ENCODE peak calls at places on chromosome 12, in six cellular contexts. One of them, this sample, is unnamed.

GRCh38 chr12:62158416-62159360 is 101.5 kb upstream of the USP15 start:
- DNase-seq in GM23338: no peak
- DNase-seq in HepG2: no peak
- DNase-seq in A549: no peak
- DNase-seq in Panc1: no peak
- DNase-seq in HCT116: no peak
- DNase-seq in this sample: no peak

GRCh38 chr12:25317553-25317952 is 66.8 kb upstream of the KRAS start:
- DNase-seq in GM23338: no peak
- DNase-seq in HepG2: no peak
- DNase-seq in A549: no peak
- DNase-seq in Panc1: no peak
- DNase-seq in HCT116: no peak
- DNase-seq in this sample: no peak

GRCh38 chr12:43826681-43827458 is 9.0 kb upstream of the TMEM117 start:
- DNase-seq in GM23338: no peak
- DNase-seq in HepG2: no peak
- DNase-seq in A549: no peak
- DNase-seq in Panc1: no peak
- DNase-seq in HCT116: no peak
- DNase-seq in this sample: no peak

GRCh38 chr12:61490732-61491498 is 769.3 kb upstream of the USP15 start:
- DNase-seq in GM23338: no peak
- DNase-seq in HepG2: no peak
- DNase-seq in A549: no peak
- DNase-seq in Panc1: no peak
- DNase-seq in HCT116: no peak
- DNase-seq in this sample: no peak

GRCh38 chr12:9751204-9752144 is 9.2 kb downstream of the CD69 start:
- DNase-seq in GM23338: peak; percentile 43
- DNase-seq in HepG2: peak; percentile 27
- DNase-seq in A549: peak; percentile 36
- DNase-seq in Panc1: no peak
- DNase-seq in HCT116: peak; percentile 12
- DNase-seq in this sample: peak; percentile 6

GRCh38 chr12:11580125-11580751 is 69.2 kb upstream of the ETV6 start:
- DNase-seq in GM23338: no peak
- DNase-seq in HepG2: no peak
- DNase-seq in A549: no peak
- DNase-seq in Panc1: no peak
- DNase-seq in HCT116: no peak
- DNase-seq in this sample: no peak

GRCh38 chr12:62799126-62799736 is 135.7 kb downstream of the PPM1H start:
- DNase-seq in GM23338: peak; percentile 97
- DNase-seq in HepG2: peak; percentile 56
- DNase-seq in A549: peak; percentile 60
- DNase-seq in Panc1: peak; percentile 63
- DNase-seq in HCT116: peak; percentile 48
- DNase-seq in this sample: peak; percentile 81

GRCh38 chr12:52252728-52253328 is 19.8 kb downstream of the KRT7 start:
- DNase-seq in GM23338: no peak
- DNase-seq in HepG2: no peak
- DNase-seq in A549: peak; percentile 43
- DNase-seq in Panc1: no peak
- DNase-seq in HCT116: no peak
- DNase-seq in this sample: no peak

GRCh38 chr12:76909290-76909689 is 30.5 kb upstream of the CSRP2 start:
- DNase-seq in GM23338: peak; percentile 43
- DNase-seq in HepG2: no peak
- DNase-seq in A549: no peak
- DNase-seq in Panc1: no peak
- DNase-seq in HCT116: no peak
- DNase-seq in this sample: no peak

GRCh38 chr12:5592313-5592712 is 160.4 kb downstream of the NTF3 start:
- DNase-seq in GM23338: no peak
- DNase-seq in HepG2: no peak
- DNase-seq in A549: no peak
- DNase-seq in Panc1: no peak
- DNase-seq in HCT116: no peak
- DNase-seq in this sample: no peak

GRCh38 chr12:62288328-62288727 is 28.1 kb downstream of the USP15 start:
- DNase-seq in GM23338: no peak
- DNase-seq in HepG2: no peak
- DNase-seq in A549: no peak
- DNase-seq in Panc1: no peak
- DNase-seq in HCT116: no peak
- DNase-seq in this sample: no peak

GRCh38 chr12:108087900-108088299 is 41.2 kb upstream of the WSCD2 start:
- DNase-seq in GM23338: no peak
- DNase-seq in HepG2: no peak
- DNase-seq in A549: no peak
- DNase-seq in Panc1: no peak
- DNase-seq in HCT116: no peak
- DNase-seq in this sample: no peak

GRCh38 chr12:116958402-116959197 is 47.9 kb downstream of the FBXW8 start:
- DNase-seq in GM23338: no peak
- DNase-seq in HepG2: no peak
- DNase-seq in A549: no peak
- DNase-seq in Panc1: no peak
- DNase-seq in HCT116: no peak
- DNase-seq in this sample: no peak

GRCh38 chr12:94074970-94075695 is 73.2 kb upstream of the PLXNC1 start:
- DNase-seq in GM23338: peak; percentile 77
- DNase-seq in HepG2: peak; percentile 60
- DNase-seq in A549: peak; percentile 64
- DNase-seq in Panc1: no peak
- DNase-seq in HCT116: peak; percentile 34
- DNase-seq in this sample: peak; percentile 48

GRCh38 chr12:10331642-10332239 is 24.1 kb downstream of the KLRD1 start:
- DNase-seq in GM23338: peak; percentile 72
- DNase-seq in HepG2: peak; percentile 49
- DNase-seq in A549: peak; percentile 59
- DNase-seq in Panc1: peak; percentile 32
- DNase-seq in HCT116: peak; percentile 56
- DNase-seq in this sample: peak; percentile 26

GRCh38 chr12:23949212-23950010 is at the start of gene SOX5:
- DNase-seq in GM23338: peak; percentile 63
- DNase-seq in HepG2: peak; percentile 75
- DNase-seq in A549: no peak
- DNase-seq in Panc1: no peak
- DNase-seq in HCT116: no peak
- DNase-seq in this sample: peak; percentile 30

GRCh38 chr12:113818833-113819232 is 147.3 kb downstream of the RBM19 start:
- DNase-seq in GM23338: peak; percentile 79
- DNase-seq in HepG2: peak; percentile 27
- DNase-seq in A549: peak; percentile 28
- DNase-seq in Panc1: no peak
- DNase-seq in HCT116: no peak
- DNase-seq in this sample: no peak

GRCh38 chr12:75965661-75966060 is 65.9 kb downstream of the PHLDA1 start:
- DNase-seq in GM23338: no peak
- DNase-seq in HepG2: no peak
- DNase-seq in A549: no peak
- DNase-seq in Panc1: no peak
- DNase-seq in HCT116: no peak
- DNase-seq in this sample: no peak

GRCh38 chr12:108321688-108322087 is 17.4 kb downstream of the CMKLR1 start:
- DNase-seq in GM23338: no peak
- DNase-seq in HepG2: no peak
- DNase-seq in A549: no peak
- DNase-seq in Panc1: no peak
- DNase-seq in HCT116: no peak
- DNase-seq in this sample: no peak

GRCh38 chr12:51864701-51865469 is 16.4 kb upstream of the FIGNL2 start:
- DNase-seq in GM23338: peak; percentile 60
- DNase-seq in HepG2: no peak
- DNase-seq in A549: no peak
- DNase-seq in Panc1: no peak
- DNase-seq in HCT116: no peak
- DNase-seq in this sample: peak; percentile 52

DNA sequence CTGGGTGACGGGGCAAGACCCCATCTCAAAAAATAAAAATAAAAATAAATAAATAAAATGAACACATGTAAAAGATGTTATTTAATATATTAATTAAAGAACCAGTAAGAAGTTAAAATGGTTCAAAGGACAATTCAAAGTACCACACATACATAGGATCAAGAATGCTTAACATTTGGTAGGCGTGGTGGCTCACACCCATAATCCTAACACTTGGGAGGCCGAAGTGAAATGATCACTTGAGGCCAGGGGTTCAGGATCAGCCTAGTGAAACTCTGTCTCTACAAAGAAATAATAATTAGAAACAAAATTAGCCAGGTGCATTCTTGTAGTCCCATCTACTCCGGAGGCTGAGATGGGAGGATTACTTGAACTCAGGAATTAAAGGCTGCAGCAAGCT is 53.3 kb downstream of the SPATS2 start:
- DNase-seq in GM23338: no peak
- DNase-seq in HepG2: no peak
- DNase-seq in A549: no peak
- DNase-seq in Panc1: no peak
- DNase-seq in HCT116: no peak
- DNase-seq in this sample: no peak
- TF ChIP-seq REST in GM23338: no peak
- TF ChIP-seq REST in HepG2: no peak
- TF ChIP-seq REST in A549: no peak
- TF ChIP-seq REST in Panc1: no peak
- TF ChIP-seq REST in HCT116: no peak
- TF ChIP-seq REST in this sample: no peak

GRCh38 chr12:115648463-115648862 is 629.0 kb downstream of the MED13L start:
- DNase-seq in GM23338: no peak
- DNase-seq in HepG2: peak; percentile 3
- DNase-seq in A549: no peak
- DNase-seq in Panc1: no peak
- DNase-seq in HCT116: no peak
- DNase-seq in this sample: no peak
- TF ChIP-seq REST in GM23338: no peak
- TF ChIP-seq REST in HepG2: no peak
- TF ChIP-seq REST in A549: no peak
- TF ChIP-seq REST in Panc1: no peak
- TF ChIP-seq REST in HCT116: no peak
- TF ChIP-seq REST in this sample: no peak

DNA sequence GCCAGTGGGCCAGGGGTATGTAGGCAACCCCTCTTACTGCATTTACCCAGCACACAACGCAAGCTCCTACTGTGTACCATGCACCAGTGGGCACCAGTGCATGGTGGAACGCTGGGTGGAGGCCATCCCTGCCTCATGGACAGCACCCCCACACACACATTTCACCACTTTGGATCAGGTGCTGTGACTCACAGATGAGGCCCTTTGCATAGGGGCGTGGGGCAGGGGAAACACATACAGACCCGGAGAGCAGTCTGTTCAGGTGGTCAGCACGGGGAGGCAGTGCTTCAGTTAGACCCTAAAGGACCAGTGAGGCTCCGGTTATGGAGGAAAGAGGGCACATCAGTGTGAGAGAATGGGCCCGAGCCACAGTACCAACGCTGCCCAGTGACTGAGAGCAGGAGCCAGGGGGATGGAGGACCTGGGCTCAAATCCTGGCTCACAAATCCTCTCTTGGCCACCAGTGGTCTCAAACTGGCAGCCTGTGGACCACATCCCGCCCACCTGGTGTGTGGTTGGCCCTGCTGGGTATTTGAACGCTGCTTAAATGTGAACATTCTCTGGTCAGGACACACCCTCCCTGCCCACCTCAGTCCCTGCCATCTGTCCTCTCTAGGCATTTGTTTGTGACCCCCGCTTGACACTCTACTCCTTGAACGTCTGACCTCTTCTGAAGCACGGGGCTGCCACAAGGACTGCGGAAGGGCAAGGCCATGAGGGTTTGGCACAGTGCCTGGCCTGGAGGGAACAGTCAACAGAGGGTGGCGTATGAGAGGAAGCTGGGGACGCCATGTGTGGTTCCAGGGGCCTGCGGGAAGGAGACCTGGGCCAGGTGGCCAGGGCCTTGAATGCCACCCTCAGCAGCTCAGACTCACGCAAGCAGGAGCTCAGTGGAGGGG is 46.7 kb downstream of the FAM222A start:
- DNase-seq in GM23338: no peak
- DNase-seq in HepG2: peak; percentile 65
- DNase-seq in A549: no peak
- DNase-seq in Panc1: no peak
- DNase-seq in HCT116: no peak
- DNase-seq in this sample: peak; percentile 22
- TF ChIP-seq REST in GM23338: no peak
- TF ChIP-seq REST in HepG2: no peak
- TF ChIP-seq REST in A549: no peak
- TF ChIP-seq REST in Panc1: no peak
- TF ChIP-seq REST in HCT116: no peak
- TF ChIP-seq REST in this sample: no peak

GRCh38 chr12:2051700-2052625 is 824 bp upstream of the CACNA1C start:
- DNase-seq in GM23338: peak; percentile 60
- DNase-seq in HepG2: no peak
- DNase-seq in A549: no peak
- DNase-seq in Panc1: no peak
- DNase-seq in HCT116: no peak
- DNase-seq in this sample: peak; percentile 59
- TF ChIP-seq REST in GM23338: no peak
- TF ChIP-seq REST in HepG2: no peak
- TF ChIP-seq REST in A549: no peak
- TF ChIP-seq REST in Panc1: no peak
- TF ChIP-seq REST in HCT116: no peak
- TF ChIP-seq REST in this sample: no peak

DNA sequence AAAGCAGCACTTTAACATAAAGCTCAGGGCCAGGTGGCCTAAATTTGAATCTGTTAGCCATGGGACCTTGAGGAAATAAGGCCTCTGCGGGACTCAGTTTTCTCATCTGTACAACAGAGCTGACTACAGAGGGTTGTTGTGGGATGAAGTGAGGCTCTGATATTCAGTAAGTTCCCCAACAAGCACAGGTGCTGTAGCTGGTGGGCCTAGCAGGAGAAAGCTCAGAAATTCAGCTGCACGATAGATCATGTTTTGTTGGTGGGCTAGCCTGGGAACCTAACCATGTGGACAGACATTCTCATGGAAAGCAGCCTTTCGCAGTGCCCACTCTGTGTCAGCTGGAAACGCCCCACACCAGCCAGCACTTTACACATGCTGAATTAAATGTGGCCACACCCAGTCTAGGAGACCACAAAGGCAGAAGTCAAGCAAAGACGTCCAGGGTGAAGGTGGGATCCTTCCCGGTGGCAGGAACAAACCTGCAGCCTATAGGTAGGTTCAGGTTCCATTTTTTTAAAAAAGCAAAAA is 16.1 kb downstream of the PITPNM2 start:
- DNase-seq in GM23338: no peak
- DNase-seq in HepG2: no peak
- DNase-seq in A549: no peak
- DNase-seq in Panc1: no peak
- DNase-seq in HCT116: no peak
- DNase-seq in this sample: no peak
- TF ChIP-seq REST in GM23338: no peak
- TF ChIP-seq REST in HepG2: no peak
- TF ChIP-seq REST in A549: no peak
- TF ChIP-seq REST in Panc1: no peak
- TF ChIP-seq REST in HCT116: no peak
- TF ChIP-seq REST in this sample: no peak

GRCh38 chr12:64946132-64946829 is 121.8 kb downstream of the TBC1D30 start:
- DNase-seq in GM23338: no peak
- DNase-seq in HepG2: no peak
- DNase-seq in A549: no peak
- DNase-seq in Panc1: no peak
- DNase-seq in HCT116: no peak
- DNase-seq in this sample: peak; percentile 69
- TF ChIP-seq REST in GM23338: no peak
- TF ChIP-seq REST in HepG2: no peak
- TF ChIP-seq REST in A549: no peak
- TF ChIP-seq REST in Panc1: no peak
- TF ChIP-seq REST in HCT116: no peak
- TF ChIP-seq REST in this sample: no peak

GRCh38 chr12:71865166-71865713 is 25.7 kb downstream of the TBC1D15 start:
- DNase-seq in GM23338: no peak
- DNase-seq in HepG2: no peak
- DNase-seq in A549: no peak
- DNase-seq in Panc1: no peak
- DNase-seq in HCT116: no peak
- DNase-seq in this sample: no peak
- TF ChIP-seq REST in GM23338: no peak
- TF ChIP-seq REST in HepG2: no peak
- TF ChIP-seq REST in A549: no peak
- TF ChIP-seq REST in Panc1: no peak
- TF ChIP-seq REST in HCT116: no peak
- TF ChIP-seq REST in this sample: no peak